ENCODE peak calls at places on chromosomes 13 and 19, in five cellular contexts. P is adrenal gland, F is WERI-Rb-1, C is HepG2, K is psoas muscle. E is an unnamed sample.
A peak's percentile ranks its signal among the peaks of the same experiment; 100 is the strongest.

GRCh38 chr19:51365211-51366049 is 758 bp downstream of the ETFB start:
- DNase-seq in P (no peak), F (no peak), C (peak; percentile 95), K (peak; percentile 57), E (peak; percentile 38)

GRCh38 chr13:39012608-39013007 is 22.0 kb upstream of the STOML3 start:
- DNase-seq in P (no peak), F (peak; percentile 8), C (no peak), K (no peak), E (no peak)

GRCh38 chr13:108728370-108728769 is 99.0 kb downstream of the MYO16 start:
- DNase-seq in P (no peak), F (peak; percentile 55), C (peak; percentile 33), K (no peak), E (no peak)

GRCh38 chr13:95509521-95510315 is 42.8 kb upstream of the CLDN10 start:
- DNase-seq in P (no peak), F (no peak), C (no peak), K (no peak), E (no peak)

GRCh38 chr19:54271106-54271505 is 9.8 kb downstream of the LILRB2 start:
- DNase-seq in P (no peak), F (no peak), C (no peak), K (no peak), E (peak; percentile 61)

GRCh38 chr13:45838171-45838745 is 13.3 kb downstream of the SIAH3 start:
- DNase-seq in P (no peak), F (no peak), C (no peak), K (no peak), E (no peak)

GRCh38 chr13:80039000-80039399 is 301.9 kb downstream of the SPRY2 start:
- DNase-seq in P (no peak), F (no peak), C (no peak), K (no peak), E (no peak)

GRCh38 chr13:83618966-83619365 is 263.3 kb downstream of the SLITRK1 start:
- DNase-seq in P (no peak), F (no peak), C (no peak), K (no peak), E (no peak)

GRCh38 chr19:7509625-7510024 is 6.3 kb upstream of the ZNF358 start:
- DNase-seq in P (no peak), F (no peak), C (no peak), K (no peak), E (no peak)

GRCh38 chr19:54493967-54494585 is 8.6 kb upstream of the LAIR2 start:
- DNase-seq in P (no peak), F (no peak), C (no peak), K (no peak), E (no peak)

GRCh38 chr19:27794444-27795042 is 1418.4 kb downstream of the UQCRFS1 start:
- DNase-seq in P (no peak), F (no peak), C (peak; percentile 16), K (no peak), E (no peak)

GRCh38 chr19:39086401-39086800 is 2.2 kb downstream of the ACP7 start:
- DNase-seq in P (no peak), F (no peak), C (no peak), K (no peak), E (no peak)

GRCh38 chr13:53068841-53069520 is 40.4 kb downstream of the OLFM4 start:
- DNase-seq in P (no peak), F (peak; percentile 19), C (no peak), K (no peak), E (no peak)

GRCh38 chr19:55301459-55302331 is 17.9 kb downstream of the BRSK1 start:
- DNase-seq in P (peak; percentile 89), F (peak; percentile 91), C (peak; percentile 68), K (peak; percentile 93), E (peak; percentile 96)

GRCh38 chr19:12788682-12789097 is 2.6 kb upstream of the JUNB start:
- DNase-seq in P (peak; percentile 86), F (peak; percentile 90), C (peak; percentile 41), K (peak; percentile 90), E (peak; percentile 94)

GRCh38 chr19:12789904-12790619 is 1.2 kb upstream of the JUNB start:
- DNase-seq in P (peak; percentile 97), F (peak; percentile 98), C (peak; percentile 87), K (peak; percentile 98), E (peak; percentile 99)

GRCh38 chr19:12790628-12791344 is 500 bp upstream of the JUNB start:
- DNase-seq in P (no peak), F (no peak), C (no peak), K (no peak), E (peak; percentile 28)

GRCh38 chr19:12788025-12788681 is 3.1 kb upstream of the JUNB start:
- DNase-seq in P (no peak), F (no peak), C (no peak), K (no peak), E (no peak)

DNA sequence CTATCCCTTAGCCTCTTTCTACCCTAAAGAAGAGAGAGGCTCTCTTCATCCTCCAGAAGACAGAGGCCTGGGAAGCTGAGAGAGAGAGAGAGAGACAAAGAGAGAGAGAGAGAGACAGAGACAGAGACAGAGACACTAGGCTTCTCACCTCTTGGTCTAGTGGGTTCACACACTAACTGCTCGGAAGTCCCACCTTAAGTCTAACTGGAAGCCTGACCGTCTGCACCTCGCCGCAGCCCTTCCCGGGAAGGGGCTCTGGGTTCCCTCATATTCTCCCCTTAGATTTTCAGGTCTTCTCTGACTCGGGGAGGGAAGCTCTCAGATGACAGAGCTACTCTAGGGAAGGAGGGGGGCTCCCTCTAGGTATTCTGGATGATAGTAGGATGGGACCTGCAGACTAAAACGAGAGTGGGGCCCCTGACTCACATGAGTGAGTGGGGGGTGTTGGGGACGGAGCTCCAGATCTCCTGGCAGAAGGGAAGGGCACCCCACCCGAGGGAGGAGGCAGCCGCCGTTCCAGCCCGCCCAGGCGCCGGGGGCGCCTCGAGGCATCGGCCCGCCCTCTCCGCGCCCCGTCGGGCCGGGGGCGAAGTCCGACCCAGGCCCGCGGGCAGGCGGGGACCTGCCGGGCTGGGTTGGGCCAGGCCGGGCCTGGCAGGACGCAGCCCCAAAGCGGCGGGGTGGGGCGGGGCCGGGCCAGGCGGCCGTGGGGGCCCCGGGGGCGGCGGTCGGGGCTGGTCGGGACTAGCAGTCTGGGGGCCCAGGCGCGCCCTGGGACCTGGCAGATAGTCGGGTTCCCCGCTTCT is 2.0 kb upstream of the JUNB start:
- DNase-seq in P (no peak), F (no peak), C (no peak), K (no peak), E (no peak)
- H3K4me3 ChIP-seq in P (peak overlapping the region; percentile 1), F (peak overlapping the region; percentile 81), C (peak overlapping the region; percentile 47), K (peak overlapping the region; percentile 99), E (peak overlapping the region; percentile 49)

DNA sequence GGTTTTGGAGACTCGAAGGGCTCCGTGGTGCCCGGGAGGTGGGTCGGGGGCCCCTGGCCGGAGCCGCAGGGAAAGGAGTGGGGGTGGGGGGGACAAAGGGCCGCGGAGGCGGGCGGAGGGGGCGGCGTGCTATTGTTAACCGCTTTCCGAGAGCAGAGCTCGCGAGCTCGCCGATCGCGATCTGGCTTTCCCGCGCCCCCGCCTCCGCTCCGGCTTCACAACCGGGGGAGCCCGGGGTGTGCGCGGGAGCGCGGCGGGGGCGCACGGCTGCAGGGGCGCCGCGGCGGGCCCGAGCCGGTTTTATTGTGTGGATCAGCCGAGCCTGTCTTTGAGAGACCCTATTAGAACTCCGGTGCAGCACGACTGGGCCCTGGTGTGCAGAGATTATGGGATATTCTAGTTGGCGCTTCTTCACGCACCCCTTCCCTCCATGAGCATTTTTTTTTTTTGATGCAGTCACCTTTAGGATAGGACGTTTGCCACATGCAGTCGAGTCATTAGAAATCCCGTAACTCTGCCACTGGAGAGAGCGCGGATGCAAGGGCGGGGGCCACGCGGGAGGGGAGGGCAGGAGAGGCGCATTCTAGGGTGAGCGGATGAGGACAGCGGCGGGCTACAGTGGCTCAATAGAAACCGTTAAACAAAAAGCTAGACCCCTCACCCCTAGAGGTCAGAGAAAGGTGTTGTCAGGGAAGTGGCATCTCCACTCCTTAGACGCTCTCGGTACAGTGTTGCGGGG is 3.6 kb downstream of the FGF9 start:
- DNase-seq in P (peak; percentile 54), F (no peak), C (no peak), K (peak; percentile 53), E (peak; percentile 75)
- H3K27me3 ChIP-seq in P (no peaks in the 10 kb centered on the region), F (peaks cover 98% of the 10 kb centered on the region), C (peaks cover 70% of the 10 kb centered on the region), K (no peaks in the 10 kb centered on the region), E (no peaks in the 10 kb centered on the region)

GRCh38 chr19:42323852-42324654 is 1.4 kb upstream of the MEGF8 start:
- DNase-seq in P (no peak), F (no peak), C (no peak), K (no peak), E (peak; percentile 66)
- H3K4me3 ChIP-seq in P (no peak overlapping the region), F (no peak overlapping the region), C (no peak overlapping the region), K (peak overlapping the region; percentile 91), E (peak overlapping the region; percentile 11)

DNA sequence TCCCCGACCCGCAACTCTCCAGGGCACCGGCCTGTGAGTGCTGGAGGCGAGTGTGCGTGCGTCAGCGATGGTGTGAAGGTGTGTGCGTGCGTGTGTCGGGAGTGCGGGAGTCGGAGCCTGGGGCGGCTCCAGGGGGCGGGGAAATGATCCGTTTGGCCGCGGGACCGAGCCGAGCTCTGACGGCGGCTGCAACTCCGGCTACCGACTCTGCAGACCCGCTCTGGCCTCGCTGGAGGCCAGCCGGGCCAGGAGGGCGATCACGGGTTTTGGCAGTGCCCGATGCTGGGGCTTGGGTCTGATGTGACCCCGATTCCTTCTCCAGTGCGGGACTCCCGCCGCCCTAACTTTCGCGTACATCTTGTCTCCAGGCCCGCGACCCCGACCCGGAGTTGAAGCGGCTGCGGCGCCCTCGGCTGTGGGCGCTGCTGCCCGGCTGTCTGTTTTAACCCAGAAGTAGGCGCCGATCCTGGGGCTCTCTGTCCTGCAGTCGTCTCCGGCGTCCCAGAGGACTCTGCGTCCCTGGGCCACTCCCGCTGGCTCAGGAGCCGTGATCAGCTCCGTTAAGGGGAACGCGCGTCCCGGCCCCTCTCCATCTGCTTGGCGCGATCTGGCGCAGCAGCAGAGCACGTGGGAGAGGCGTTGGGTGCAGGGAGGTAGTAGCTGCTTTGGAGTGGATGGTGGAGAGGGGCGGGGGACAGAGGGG is 1.2 kb downstream of the CHST8 start:
- DNase-seq in P (no peak), F (peak; percentile 65), C (no peak), K (no peak), E (no peak)
- H3K27me3 ChIP-seq in P (peaks cover 40% of the 10 kb centered on the region), F (peaks cover 3% of the 10 kb centered on the region), C (peaks cover 64% of the 10 kb centered on the region), K (no peaks in the 10 kb centered on the region), E (no peaks in the 10 kb centered on the region)

GRCh38 chr13:105432408-105432807 is 1103.1 kb downstream of the EFNB2 start:
- DNase-seq in P (no peak), F (no peak), C (no peak), K (no peak), E (no peak)

GRCh38 chr13:105426454-105426853 is 1109.0 kb downstream of the EFNB2 start:
- DNase-seq in P (no peak), F (no peak), C (no peak), K (no peak), E (no peak)

GRCh38 chr13:105428816-105429215 is 1106.6 kb downstream of the EFNB2 start:
- DNase-seq in P (no peak), F (no peak), C (no peak), K (no peak), E (no peak)
- H3K4me3 ChIP-seq in P (no peak overlapping the region), F (no peak overlapping the region), C (no peak overlapping the region), K (no peak overlapping the region), E (no peak overlapping the region)